ENCODE peak calls at places on chromosomes 1 and 21, in seven cellular contexts. L is suprapubic skin, C is tibial artery, P is neural progenitor cell, Q is adrenal gland, A is pancreas, O is SK-N-SH. M is an unnamed sample.

GRCh38 chr1:7930547-7931445 is 9.8 kb downstream of the TNFRSF9 start:
- DNase-seq in L (no peak), P (no peak), O (no peak), A (no peak), Q (no peak), C (no peak), M (no peak)

GRCh38 chr1:26786437-26787380 is 1.0 kb upstream of the PIGV start:
- DNase-seq in Q (no peak), C (peak; percentile 85), O (peak; percentile 77), P (peak; percentile 72), A (no peak), L (peak; percentile 83), M (peak; percentile 52)

GRCh38 chr1:59580257-59580656 is 234.5 kb upstream of the HOOK1 start:
- DNase-seq in O (no peak), L (no peak), P (no peak), A (no peak), C (no peak), Q (no peak), M (no peak)

GRCh38 chr1:66304128-66304527 is 229.8 kb upstream of the SGIP1 start:
- DNase-seq in A (no peak), L (no peak), P (no peak), C (no peak), Q (no peak), O (no peak), M (no peak)

GRCh38 chr1:160981584-160982411 is 27.2 kb upstream of the ITLN2 start:
- DNase-seq in A (no peak), Q (no peak), O (peak; percentile 22), C (no peak), P (peak; percentile 58), L (no peak), M (no peak)

GRCh38 chr1:187961895-187962294 is 1133.1 kb downstream of the PLA2G4A start:
- DNase-seq in Q (no peak), P (peak; percentile 21), C (no peak), A (no peak), L (no peak), O (no peak), M (no peak)

GRCh38 chr1:20720631-20721051 is 2.8 kb upstream of the KIF17 start:
- DNase-seq in L (peak; percentile 44), A (no peak), Q (no peak), O (peak; percentile 17), C (peak; percentile 17), P (no peak), M (no peak)

GRCh38 chr1:157098519-157098918 is 1.1 kb downstream of the ETV3L start:
- DNase-seq in L (peak; percentile 33), C (no peak), A (no peak), Q (no peak), P (no peak), O (no peak), M (no peak)

GRCh38 chr1:43530483-43531452 is at the start of gene PTPRF:
- DNase-seq in C (no peak), L (no peak), A (peak; percentile 73), O (peak; percentile 95), P (peak; percentile 87), Q (peak; percentile 63), M (peak; percentile 60)

GRCh38 chr1:223706077-223706988 is 6.0 kb upstream of the CAPN2 start:
- DNase-seq in A (no peak), C (no peak), O (no peak), P (no peak), L (no peak), Q (no peak), M (peak; percentile 55)

GRCh38 chr1:27906764-27907163 is 28.0 kb upstream of the SMPDL3B start:
- DNase-seq in L (no peak), P (no peak), O (no peak), Q (no peak), C (no peak), A (no peak), M (no peak)

GRCh38 chr1:211829343-211830054 is 1.1 kb downstream of the LPGAT1 start:
- DNase-seq in Q (peak; percentile 47), O (peak; percentile 78), A (peak; percentile 29), L (no peak), C (peak; percentile 30), P (peak; percentile 31), M (peak; percentile 53)

GRCh38 chr21:35059742-35060141 is 10.6 kb upstream of the RUNX1 start:
- DNase-seq in C (no peak), Q (no peak), P (no peak), A (no peak), L (no peak), O (no peak), M (no peak)

GRCh38 chr1:48924099-48924498 is 147.4 kb upstream of the BEND5 start:
- DNase-seq in A (no peak), C (no peak), P (no peak), L (no peak), Q (no peak), O (no peak), M (no peak)

GRCh38 chr21:15243356-15243755 is 178.6 kb upstream of the NRIP1 start:
- DNase-seq in Q (no peak), C (no peak), P (no peak), A (no peak), O (no peak), L (no peak), M (no peak)

GRCh38 chr1:172629638-172630037 is 29.3 kb upstream of the FASLG start:
- DNase-seq in L (no peak), P (no peak), A (no peak), C (no peak), O (no peak), Q (no peak), M (no peak)

DNA sequence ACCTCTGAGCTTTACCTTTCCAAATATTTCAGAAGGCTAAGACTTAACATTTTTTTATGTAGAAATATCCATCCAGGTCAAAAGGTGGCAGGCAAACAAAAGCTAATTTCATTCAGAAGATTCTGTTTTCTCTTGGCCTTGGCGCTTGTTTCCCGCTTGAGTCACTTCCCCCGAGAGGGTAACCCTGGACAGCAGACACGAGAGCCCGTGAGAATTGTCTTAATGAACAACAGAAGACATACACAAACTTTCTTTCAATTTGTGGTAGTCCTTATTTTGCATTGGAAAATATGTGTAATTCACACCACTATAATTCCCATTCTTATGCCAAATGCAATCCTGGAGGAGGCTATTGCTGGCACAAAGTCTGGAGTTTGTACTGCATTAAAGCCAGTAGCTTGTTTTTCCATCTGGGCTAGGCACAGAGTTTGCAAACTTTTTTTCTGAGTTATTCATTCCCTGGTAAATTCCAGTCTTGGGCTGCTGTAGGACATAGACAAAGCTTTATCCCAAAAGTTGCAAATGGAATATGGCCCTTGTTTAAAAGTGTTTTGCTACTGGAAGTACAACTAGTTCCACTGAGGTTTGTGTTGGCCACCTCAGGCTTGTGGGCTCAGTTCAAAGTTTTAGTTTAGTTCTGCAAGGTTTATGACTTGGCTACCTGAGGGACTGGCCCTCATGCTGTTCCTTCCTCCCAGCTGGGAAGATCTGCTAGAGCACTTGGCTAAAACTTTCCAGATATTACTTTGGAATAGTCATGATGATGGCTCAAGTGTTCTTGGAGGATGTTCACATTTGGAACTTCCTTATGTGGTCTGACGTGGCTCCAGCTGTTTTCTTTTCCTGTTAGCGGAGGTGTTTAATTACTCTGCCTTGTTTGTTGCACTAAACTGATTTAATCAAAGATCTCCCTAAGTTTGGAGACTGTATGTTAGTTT is 110.0 kb upstream of the IVNS1ABP start:
- DNase-seq in L (no peak), P (no peak), A (no peak), Q (peak; percentile 56), C (peak; percentile 54), O (no peak), M (no peak)
- TF ChIP-seq CTCF in L (no peak), P (no peak), A (no peak), Q (peak; percentile 47), C (no peak), O (peak; percentile 28), M (no peak)

GRCh38 chr1:2396059-2396458 is 4.4 kb downstream of the RER1 start:
- DNase-seq in L (no peak), C (no peak), P (no peak), O (no peak), A (no peak), Q (no peak), M (no peak)

GRCh38 chr1:2394761-2395160 is 3.1 kb downstream of the RER1 start:
- DNase-seq in L (no peak), P (no peak), A (no peak), C (no peak), Q (no peak), O (no peak), M (no peak)

GRCh38 chr1:2395245-2395644 is 3.6 kb downstream of the RER1 start:
- DNase-seq in C (no peak), O (no peak), P (no peak), L (no peak), Q (no peak), A (no peak), M (no peak)

GRCh38 chr1:2397007-2397679 is 5.5 kb downstream of the RER1 start:
- DNase-seq in P (no peak), A (no peak), Q (no peak), C (no peak), O (no peak), L (no peak), M (no peak)

GRCh38 chr1:2396476-2396875 is 4.8 kb downstream of the RER1 start:
- DNase-seq in A (no peak), O (no peak), P (no peak), L (no peak), Q (no peak), C (no peak), M (no peak)
- H3K36me3 ChIP-seq in A (peaks cover 23% of the 10 kb centered on the region), O (peaks cover 78% of the 10 kb centered on the region), P (no peaks in the 10 kb centered on the region), L (peaks cover 62% of the 10 kb centered on the region), Q (no peaks in the 10 kb centered on the region), C (peaks cover 45% of the 10 kb centered on the region), M (no peaks in the 10 kb centered on the region)

DNA sequence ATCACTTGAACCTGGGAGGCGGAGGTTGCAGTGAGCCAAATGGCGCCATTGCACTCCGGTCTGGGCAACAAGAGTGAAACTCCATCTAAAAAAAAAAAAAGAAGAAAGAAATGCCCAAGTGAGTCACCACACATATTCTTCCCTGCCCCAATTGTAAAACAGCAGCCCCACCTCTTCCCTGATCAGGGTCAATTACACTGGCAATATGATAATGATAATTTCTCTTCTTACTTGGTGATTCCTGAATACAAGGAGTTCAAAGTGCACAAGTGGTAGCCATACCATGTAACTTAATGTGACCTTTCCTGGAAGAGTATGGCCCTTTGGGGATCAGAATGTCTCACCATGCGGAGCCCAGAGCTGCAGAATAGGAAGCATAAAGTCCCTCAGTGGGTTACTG is 11.8 kb upstream of the CGN start:
- DNase-seq in O (no peak), L (no peak), P (no peak), A (no peak), C (no peak), Q (no peak), M (no peak)
- H3K4me1 ChIP-seq in O (peaks cover 10% of the 10 kb centered on the region), L (peaks cover 7% of the 10 kb centered on the region), P (peaks cover 11% of the 10 kb centered on the region), A (no peaks in the 10 kb centered on the region), C (peaks cover 4% of the 10 kb centered on the region), Q (peaks cover 10% of the 10 kb centered on the region), M (no peaks in the 10 kb centered on the region)

GRCh38 chr21:42047821-42048613 is 23.1 kb upstream of the UMODL1 start:
- DNase-seq in A (peak; percentile 28), C (peak; percentile 80), L (no peak), P (no peak), Q (peak; percentile 88), O (no peak), M (no peak)

GRCh38 chr21:42051788-42052187 is 19.3 kb upstream of the UMODL1 start:
- DNase-seq in A (no peak), O (no peak), C (no peak), Q (no peak), L (no peak), P (no peak), M (no peak)

GRCh38 chr21:42044871-42045495 is 26.1 kb upstream of the UMODL1 start:
- DNase-seq in L (no peak), Q (no peak), C (no peak), P (no peak), O (no peak), A (no peak), M (no peak)

GRCh38 chr21:42048870-42049577 is 22.1 kb upstream of the UMODL1 start:
- DNase-seq in L (no peak), A (no peak), O (no peak), P (no peak), C (no peak), Q (no peak), M (no peak)

GRCh38 chr21:42049578-42050430 is 21.3 kb upstream of the UMODL1 start:
- DNase-seq in O (no peak), L (no peak), P (no peak), C (no peak), A (no peak), Q (no peak), M (no peak)
- TF ChIP-seq CTCF in O (no peak), L (no peak), P (no peak), C (no peak), A (no peak), Q (no peak), M (no peak)

M was measured in BE2C.